ENCODE peak calls at places on chromosome 9, in six cellular contexts. U, E, Q, B, I and O are unnamed samples.

GRCh38 chr9:131469951-131470350 is 32.8 kb upstream of the POMT1 start:
- DNase-seq in I (no peak), E (no peak), U (no peak), B (no peak), Q (no peak), O (no peak)

GRCh38 chr9:94145640-94146039 is 61.4 kb downstream of the PTPDC1 start:
- DNase-seq in Q (no peak), U (no peak), E (no peak), B (no peak), I (no peak), O (no peak)

GRCh38 chr9:133604214-133604613 is 5.0 kb downstream of the FAM163B start:
- DNase-seq in B (peak; percentile 13), U (no peak), E (peak; percentile 23), Q (no peak), I (no peak), O (no peak)

GRCh38 chr9:80157128-80157527 is 585.4 kb downstream of the TLE4 start:
- DNase-seq in U (no peak), I (no peak), B (no peak), Q (no peak), E (no peak), O (no peak)

GRCh38 chr9:3751125-3751758 is 225.4 kb upstream of the RFX3 start:
- DNase-seq in Q (no peak), E (peak; percentile 31), U (no peak), I (peak; percentile 79), B (peak; percentile 68), O (peak; percentile 81)

GRCh38 chr9:107175039-107175438 is 108.0 kb upstream of the RAD23B start:
- DNase-seq in I (no peak), Q (peak; percentile 55), U (no peak), B (peak; percentile 52), E (no peak), O (no peak)

GRCh38 chr9:4994166-4994890 is 9.3 kb downstream of the JAK2 start:
- DNase-seq in B (no peak), I (no peak), U (no peak), Q (no peak), E (no peak), O (no peak)

GRCh38 chr9:128911529-128912035 is 9.2 kb upstream of the PHYHD1 start:
- DNase-seq in I (peak; percentile 48), E (peak; percentile 96), B (peak; percentile 77), U (no peak), Q (peak; percentile 78), O (no peak)

GRCh38 chr9:20376780-20377179 is 245.5 kb downstream of the MLLT3 start:
- DNase-seq in B (no peak), E (no peak), U (no peak), Q (no peak), I (no peak), O (no peak)

GRCh38 chr9:136779808-136780207 is 11.3 kb upstream of the TMEM141 start:
- DNase-seq in U (no peak), Q (no peak), I (no peak), E (no peak), B (no peak), O (no peak)

GRCh38 chr9:124037790-124038189 is 26.2 kb downstream of the LHX2 start:
- DNase-seq in E (peak; percentile 22), U (no peak), Q (no peak), B (no peak), I (no peak), O (no peak)

GRCh38 chr9:16521868-16522381 is 348.5 kb downstream of the BNC2 start:
- DNase-seq in B (peak; percentile 79), Q (peak; percentile 30), I (peak; percentile 38), E (peak; percentile 89), U (no peak), O (peak; percentile 41)

GRCh38 chr9:19294219-19294618 is 63.7 kb downstream of the DENND4C start:
- DNase-seq in U (no peak), E (no peak), Q (no peak), I (no peak), B (no peak), O (no peak)

GRCh38 chr9:107755267-107755666 is 265.7 kb upstream of the KLF4 start:
- DNase-seq in E (peak; percentile 99), Q (no peak), U (no peak), I (peak; percentile 46), B (peak; percentile 72), O (peak; percentile 95)

GRCh38 chr9:99870126-99870525 is 36.3 kb upstream of the STX17 start:
- DNase-seq in U (no peak), Q (no peak), B (peak; percentile 60), I (no peak), E (no peak), O (no peak)